ENCODE peak calls at places on chromosome 2, in eight cellular contexts. N is lower lobe of right lung, K is NCI-H1436, D is DMS153, L is ureter, I is T-helper 2 cell, O is IMR-90, Y is cardiac fibroblast. Q is an unnamed sample.

GRCh38 chr2:150403457-150403856 is 84.0 kb downstream of the RND3 start:
- DNase-seq in N (no peak), K (no peak), D (peak), L (no peak), I (peak), O (no peak), Y (peak), Q (peak)

GRCh38 chr2:65662654-65663432 is 230.4 kb upstream of the SPRED2 start:
- DNase-seq in N (no peak), K (no peak), D (no peak), L (no peak), I (no peak), O (peak), Y (peak), Q (no peak)

GRCh38 chr2:10302479-10303173 is at the start of gene HPCAL1:
- DNase-seq in N (peak), K (peak), D (peak), L (peak), I (peak), O (peak), Y (peak), Q (peak)

GRCh38 chr2:189129971-189130370 is 49.6 kb downstream of the COL5A2 start:
- DNase-seq in N (no peak), K (no peak), D (no peak), L (no peak), I (no peak), O (peak), Y (peak), Q (no peak)

GRCh38 chr2:70124983-70125480 is 37.8 kb downstream of the PCBP1 start:
- DNase-seq in N (peak), K (peak), D (no peak), L (peak), I (peak), O (peak), Y (peak), Q (peak)

GRCh38 chr2:17441055-17441771 is 77.0 kb downstream of the RAD51AP2 start:
- DNase-seq in N (no peak), K (no peak), D (no peak), L (no peak), I (no peak), O (no peak), Y (no peak), Q (no peak)

GRCh38 chr2:203809991-203810510 is 57.5 kb upstream of the CTLA4 start:
- DNase-seq in N (no peak), K (no peak), D (no peak), L (no peak), I (no peak), O (no peak), Y (no peak), Q (no peak)

GRCh38 chr2:27527182-27527581 is 30.5 kb downstream of the GCKR start:
- DNase-seq in N (no peak), K (no peak), D (peak), L (no peak), I (no peak), O (no peak), Y (peak), Q (no peak)

GRCh38 chr2:179238027-179238426 is 26.6 kb downstream of the SESTD1 start:
- DNase-seq in N (no peak), K (no peak), D (no peak), L (no peak), I (no peak), O (no peak), Y (no peak), Q (no peak)

GRCh38 chr2:174625031-174625430 is 27.4 kb upstream of the WIPF1 start:
- DNase-seq in N (no peak), K (no peak), D (no peak), L (no peak), I (no peak), O (no peak), Y (no peak), Q (no peak)

GRCh38 chr2:216519154-216519762 is 20.6 kb downstream of the RPL37A start:
- DNase-seq in N (no peak), K (peak), D (peak), L (peak), I (peak), O (peak), Y (peak), Q (peak)

GRCh38 chr2:241886840-241887447 is 17.4 kb downstream of the RTP5 start:
- DNase-seq in N (no peak), K (no peak), D (no peak), L (no peak), I (no peak), O (no peak), Y (no peak), Q (no peak)

GRCh38 chr2:46870051-46870839 is 45.4 kb downstream of the MCFD2 start:
- DNase-seq in N (no peak), K (no peak), D (no peak), L (no peak), I (no peak), O (peak), Y (peak), Q (no peak)

GRCh38 chr2:220036431-220036830 is 409.0 kb downstream of the SLC4A3 start:
- DNase-seq in N (no peak), K (no peak), D (no peak), L (no peak), I (no peak), O (no peak), Y (peak), Q (no peak)

GRCh38 chr2:180540761-180541160 is 439.6 kb upstream of the UBE2E3 start:
- DNase-seq in N (no peak), K (no peak), D (no peak), L (no peak), I (no peak), O (no peak), Y (peak), Q (no peak)

GRCh38 chr2:217918220-217919024 is 84.4 kb downstream of the TNS1 start:
- DNase-seq in N (no peak), K (peak), D (no peak), L (no peak), I (no peak), O (peak), Y (peak), Q (no peak)

GRCh38 chr2:236621786-236622185 is 52.2 kb downstream of the ACKR3 start:
- DNase-seq in N (no peak), K (no peak), D (no peak), L (no peak), I (no peak), O (no peak), Y (no peak), Q (no peak)

GRCh38 chr2:156333951-156334495 is 1.5 kb upstream of the NR4A2 start:
- DNase-seq in N (peak), K (peak), D (peak), L (peak), I (peak), O (peak), Y (peak), Q (peak)

GRCh38 chr2:200376422-200377142 is 70.1 kb downstream of the SPATS2L start:
- DNase-seq in N (no peak), K (no peak), D (peak), L (no peak), I (peak), O (no peak), Y (no peak), Q (peak)

GRCh38 chr2:106555053-106555452 is 67.9 kb downstream of the CD8B2 start:
- DNase-seq in N (no peak), K (no peak), D (no peak), L (no peak), I (no peak), O (no peak), Y (no peak), Q (no peak)

GRCh38 chr2:29314816-29315571 is 199.8 kb downstream of the CLIP4 start:
- DNase-seq in N (peak), K (peak), D (no peak), L (peak), I (peak), O (no peak), Y (no peak), Q (peak)

GRCh38 chr2:71943238-71944182 is 204.2 kb downstream of the CYP26B1 start:
- DNase-seq in N (no peak), K (no peak), D (no peak), L (peak), I (no peak), O (no peak), Y (peak), Q (no peak)

GRCh38 chr2:239166201-239166834 is 234.5 kb downstream of the HDAC4 start:
- DNase-seq in N (peak), K (no peak), D (no peak), L (no peak), I (no peak), O (peak), Y (no peak), Q (no peak)